ENCODE peak calls at places on chromosomes 6 and 20, in ten cellular contexts. One of them, this sample, is unnamed.

GRCh38 chr6:150717419-150717818 is 117.7 kb downstream of the PLEKHG1 start:
- DNase-seq in D721Med: no peak
- DNase-seq in HepG2: peak; percentile 51
- DNase-seq in occipital lobe: no peak
- DNase-seq in mesothelial cell of epicardium: no peak
- DNase-seq in iPS-NIHi11: no peak
- DNase-seq in astrocyte of the cerebellum: no peak
- DNase-seq in pancreas: peak; percentile 24
- DNase-seq in GM04504: no peak
- DNase-seq in GM13977: no peak
- DNase-seq in this sample: peak; percentile 69

GRCh38 chr6:108781419-108782110 is 66.7 kb upstream of the ARMC2 start:
- DNase-seq in D721Med: no peak
- DNase-seq in HepG2: no peak
- DNase-seq in occipital lobe: no peak
- DNase-seq in mesothelial cell of epicardium: no peak
- DNase-seq in iPS-NIHi11: peak; percentile 45
- DNase-seq in astrocyte of the cerebellum: no peak
- DNase-seq in pancreas: no peak
- DNase-seq in GM04504: no peak
- DNase-seq in GM13977: no peak
- DNase-seq in this sample: no peak

GRCh38 chr6:139881728-139882211 is 507.3 kb upstream of the CITED2 start:
- DNase-seq in D721Med: no peak
- DNase-seq in HepG2: peak; percentile 34
- DNase-seq in occipital lobe: no peak
- DNase-seq in mesothelial cell of epicardium: no peak
- DNase-seq in iPS-NIHi11: peak; percentile 59
- DNase-seq in astrocyte of the cerebellum: no peak
- DNase-seq in pancreas: no peak
- DNase-seq in GM04504: no peak
- DNase-seq in GM13977: peak; percentile 37
- DNase-seq in this sample: peak; percentile 34

GRCh38 chr20:5657190-5657872 is 92.9 kb upstream of the SHLD1 start:
- DNase-seq in D721Med: no peak
- DNase-seq in HepG2: peak; percentile 70
- DNase-seq in occipital lobe: no peak
- DNase-seq in mesothelial cell of epicardium: peak; percentile 38
- DNase-seq in iPS-NIHi11: no peak
- DNase-seq in astrocyte of the cerebellum: peak; percentile 91
- DNase-seq in pancreas: peak; percentile 38
- DNase-seq in GM04504: peak; percentile 98
- DNase-seq in GM13977: no peak
- DNase-seq in this sample: peak; percentile 37

GRCh38 chr6:3584611-3585010 is 127.8 kb upstream of the SLC22A23 start:
- DNase-seq in D721Med: no peak
- DNase-seq in HepG2: no peak
- DNase-seq in occipital lobe: no peak
- DNase-seq in mesothelial cell of epicardium: no peak
- DNase-seq in iPS-NIHi11: no peak
- DNase-seq in astrocyte of the cerebellum: no peak
- DNase-seq in pancreas: no peak
- DNase-seq in GM04504: no peak
- DNase-seq in GM13977: no peak
- DNase-seq in this sample: no peak

GRCh38 chr20:34083137-34083536 is 28.9 kb downstream of the EIF2S2 start:
- DNase-seq in D721Med: no peak
- DNase-seq in HepG2: no peak
- DNase-seq in occipital lobe: no peak
- DNase-seq in mesothelial cell of epicardium: no peak
- DNase-seq in iPS-NIHi11: peak; percentile 40
- DNase-seq in astrocyte of the cerebellum: peak; percentile 90
- DNase-seq in pancreas: peak; percentile 56
- DNase-seq in GM04504: peak; percentile 85
- DNase-seq in GM13977: no peak
- DNase-seq in this sample: peak; percentile 31

GRCh38 chr20:640674-641515 is 12.1 kb downstream of the SRXN1 start:
- DNase-seq in D721Med: no peak
- DNase-seq in HepG2: no peak
- DNase-seq in occipital lobe: no peak
- DNase-seq in mesothelial cell of epicardium: no peak
- DNase-seq in iPS-NIHi11: no peak
- DNase-seq in astrocyte of the cerebellum: no peak
- DNase-seq in pancreas: no peak
- DNase-seq in GM04504: no peak
- DNase-seq in GM13977: no peak
- DNase-seq in this sample: no peak

GRCh38 chr6:146154197-146154596 is 125.3 kb downstream of the GRM1 start:
- DNase-seq in D721Med: no peak
- DNase-seq in HepG2: no peak
- DNase-seq in occipital lobe: no peak
- DNase-seq in mesothelial cell of epicardium: no peak
- DNase-seq in iPS-NIHi11: peak; percentile 18
- DNase-seq in astrocyte of the cerebellum: no peak
- DNase-seq in pancreas: no peak
- DNase-seq in GM04504: no peak
- DNase-seq in GM13977: no peak
- DNase-seq in this sample: no peak

GRCh38 chr6:28281288-28282064 is at the start of gene PGBD1:
- DNase-seq in D721Med: peak; percentile 41
- DNase-seq in HepG2: peak; percentile 67
- DNase-seq in occipital lobe: peak; percentile 60
- DNase-seq in mesothelial cell of epicardium: peak; percentile 75
- DNase-seq in iPS-NIHi11: peak; percentile 90
- DNase-seq in astrocyte of the cerebellum: peak; percentile 45
- DNase-seq in pancreas: peak; percentile 56
- DNase-seq in GM04504: peak; percentile 38
- DNase-seq in GM13977: peak; percentile 58
- DNase-seq in this sample: peak; percentile 76

GRCh38 chr6:85516168-85516567 is 66.3 kb downstream of the NT5E start:
- DNase-seq in D721Med: no peak
- DNase-seq in HepG2: peak; percentile 44
- DNase-seq in occipital lobe: no peak
- DNase-seq in mesothelial cell of epicardium: no peak
- DNase-seq in iPS-NIHi11: no peak
- DNase-seq in astrocyte of the cerebellum: no peak
- DNase-seq in pancreas: no peak
- DNase-seq in GM04504: no peak
- DNase-seq in GM13977: no peak
- DNase-seq in this sample: no peak

GRCh38 chr20:19304886-19305415 is 92.5 kb downstream of the SLC24A3 start:
- DNase-seq in D721Med: no peak
- DNase-seq in HepG2: no peak
- DNase-seq in occipital lobe: no peak
- DNase-seq in mesothelial cell of epicardium: no peak
- DNase-seq in iPS-NIHi11: no peak
- DNase-seq in astrocyte of the cerebellum: no peak
- DNase-seq in pancreas: no peak
- DNase-seq in GM04504: no peak
- DNase-seq in GM13977: no peak
- DNase-seq in this sample: no peak

GRCh38 chr6:47165918-47166317 is 123.8 kb upstream of the ADGRF1 start:
- DNase-seq in D721Med: no peak
- DNase-seq in HepG2: no peak
- DNase-seq in occipital lobe: no peak
- DNase-seq in mesothelial cell of epicardium: no peak
- DNase-seq in iPS-NIHi11: no peak
- DNase-seq in astrocyte of the cerebellum: no peak
- DNase-seq in pancreas: no peak
- DNase-seq in GM04504: no peak
- DNase-seq in GM13977: no peak
- DNase-seq in this sample: no peak

GRCh38 chr6:41411961-41412360 is 76.6 kb downstream of the NCR2 start:
- DNase-seq in D721Med: no peak
- DNase-seq in HepG2: no peak
- DNase-seq in occipital lobe: no peak
- DNase-seq in mesothelial cell of epicardium: no peak
- DNase-seq in iPS-NIHi11: no peak
- DNase-seq in astrocyte of the cerebellum: no peak
- DNase-seq in pancreas: no peak
- DNase-seq in GM04504: no peak
- DNase-seq in GM13977: no peak
- DNase-seq in this sample: no peak

GRCh38 chr6:8743146-8743745 is 307.9 kb upstream of the SLC35B3 start:
- DNase-seq in D721Med: no peak
- DNase-seq in HepG2: peak; percentile 3
- DNase-seq in occipital lobe: no peak
- DNase-seq in mesothelial cell of epicardium: no peak
- DNase-seq in iPS-NIHi11: no peak
- DNase-seq in astrocyte of the cerebellum: no peak
- DNase-seq in pancreas: no peak
- DNase-seq in GM04504: no peak
- DNase-seq in GM13977: peak; percentile 26
- DNase-seq in this sample: no peak

GRCh38 chr6:148521586-148521985 is 178.9 kb downstream of the SASH1 start:
- DNase-seq in D721Med: no peak
- DNase-seq in HepG2: no peak
- DNase-seq in occipital lobe: no peak
- DNase-seq in mesothelial cell of epicardium: no peak
- DNase-seq in iPS-NIHi11: no peak
- DNase-seq in astrocyte of the cerebellum: no peak
- DNase-seq in pancreas: no peak
- DNase-seq in GM04504: no peak
- DNase-seq in GM13977: no peak
- DNase-seq in this sample: no peak

GRCh38 chr6:95948324-95948723 is 67.5 kb upstream of the FUT9 start:
- DNase-seq in D721Med: no peak
- DNase-seq in HepG2: no peak
- DNase-seq in occipital lobe: no peak
- DNase-seq in mesothelial cell of epicardium: no peak
- DNase-seq in iPS-NIHi11: no peak
- DNase-seq in astrocyte of the cerebellum: no peak
- DNase-seq in pancreas: no peak
- DNase-seq in GM04504: no peak
- DNase-seq in GM13977: no peak
- DNase-seq in this sample: no peak

GRCh38 chr6:129342243-129342642 is 367.7 kb downstream of the ARHGAP18 start:
- DNase-seq in D721Med: no peak
- DNase-seq in HepG2: no peak
- DNase-seq in occipital lobe: no peak
- DNase-seq in mesothelial cell of epicardium: no peak
- DNase-seq in iPS-NIHi11: no peak
- DNase-seq in astrocyte of the cerebellum: no peak
- DNase-seq in pancreas: no peak
- DNase-seq in GM04504: peak; percentile 68
- DNase-seq in GM13977: no peak
- DNase-seq in this sample: no peak

GRCh38 chr20:59171986-59172385 is 8.4 kb downstream of the ZNF831 start:
- DNase-seq in D721Med: no peak
- DNase-seq in HepG2: no peak
- DNase-seq in occipital lobe: no peak
- DNase-seq in mesothelial cell of epicardium: no peak
- DNase-seq in iPS-NIHi11: no peak
- DNase-seq in astrocyte of the cerebellum: no peak
- DNase-seq in pancreas: no peak
- DNase-seq in GM04504: no peak
- DNase-seq in GM13977: no peak
- DNase-seq in this sample: no peak

GRCh38 chr20:18986895-18987580 is 173.5 kb downstream of the SCP2D1 start:
- DNase-seq in D721Med: no peak
- DNase-seq in HepG2: no peak
- DNase-seq in occipital lobe: no peak
- DNase-seq in mesothelial cell of epicardium: no peak
- DNase-seq in iPS-NIHi11: no peak
- DNase-seq in astrocyte of the cerebellum: no peak
- DNase-seq in pancreas: no peak
- DNase-seq in GM04504: no peak
- DNase-seq in GM13977: no peak
- DNase-seq in this sample: no peak

GRCh38 chr6:39137235-39137634 is 22.2 kb upstream of the SAYSD1 start:
- DNase-seq in D721Med: no peak
- DNase-seq in HepG2: peak; percentile 54
- DNase-seq in occipital lobe: no peak
- DNase-seq in mesothelial cell of epicardium: peak; percentile 71
- DNase-seq in iPS-NIHi11: peak; percentile 66
- DNase-seq in astrocyte of the cerebellum: peak; percentile 12
- DNase-seq in pancreas: peak; percentile 40
- DNase-seq in GM04504: peak; percentile 7
- DNase-seq in GM13977: no peak
- DNase-seq in this sample: no peak

GRCh38 chr6:36875250-36875633 is 639 bp upstream of the PPIL1 start:
- DNase-seq in D721Med: no peak
- DNase-seq in HepG2: no peak
- DNase-seq in occipital lobe: no peak
- DNase-seq in mesothelial cell of epicardium: no peak
- DNase-seq in iPS-NIHi11: no peak
- DNase-seq in astrocyte of the cerebellum: no peak
- DNase-seq in pancreas: no peak
- DNase-seq in GM04504: no peak
- DNase-seq in GM13977: no peak
- DNase-seq in this sample: no peak

This sample was measured in left colon.